ENCODE peak calls at places on chromosomes 5 and 9, in six cellular contexts. Y, Z, A, L, S and K are unnamed samples.

GRCh38 chr9:105503873-105504272 is 54.1 kb upstream of the FKTN start:
- DNase-seq in Z (no peak), S (no peak), A (no peak), Y (no peak), L (no peak), K (no peak)

GRCh38 chr5:96434201-96434645 is 1.2 kb upstream of the PCSK1 start:
- DNase-seq in A (peak), Y (peak), S (no peak), Z (peak), L (peak), K (peak)

GRCh38 chr5:132981288-132981687 is 17.9 kb upstream of the AFF4 start:
- DNase-seq in L (no peak), Y (no peak), S (no peak), Z (no peak), A (no peak), K (no peak)

GRCh38 chr5:14723648-14724231 is 59.2 kb downstream of the OTULIN start:
- DNase-seq in L (no peak), S (no peak), A (no peak), Y (no peak), Z (no peak), K (no peak)

GRCh38 chr5:6510132-6510531 is 61.5 kb downstream of the UBE2QL1 start:
- DNase-seq in S (no peak), L (no peak), Z (no peak), Y (no peak), A (no peak), K (no peak)

GRCh38 chr9:136650648-136651047 is 12.1 kb upstream of the EGFL7 start:
- DNase-seq in L (no peak), S (no peak), A (no peak), Y (no peak), Z (no peak), K (no peak)

GRCh38 chr9:128593039-128593438 is 40.7 kb downstream of the SPTAN1 start:
- DNase-seq in A (no peak), Y (no peak), Z (no peak), S (no peak), L (no peak), K (no peak)

GRCh38 chr9:104025109-104025508 is 69.0 kb upstream of the SMC2 start:
- DNase-seq in A (no peak), Y (no peak), Z (no peak), S (no peak), L (no peak), K (no peak)

GRCh38 chr9:91966503-91966902 is 16.5 kb upstream of the ROR2 start:
- DNase-seq in Z (no peak), A (no peak), L (no peak), Y (peak), S (no peak), K (peak)

GRCh38 chr5:1131191-1131621 is 19.3 kb upstream of the SLC12A7 start:
- DNase-seq in S (no peak), A (no peak), L (no peak), Y (no peak), Z (no peak), K (no peak)

GRCh38 chr9:113210815-113211214 is 10.3 kb downstream of the FKBP15 start:
- DNase-seq in A (no peak), L (no peak), S (no peak), Y (no peak), Z (no peak), K (no peak)

GRCh38 chr5:1726469-1726865 is 73.2 kb downstream of the MRPL36 start:
- DNase-seq in A (no peak), L (no peak), Y (no peak), S (no peak), Z (no peak), K (no peak)

GRCh38 chr5:13359326-13359725 is 585.2 kb downstream of the DNAH5 start:
- DNase-seq in A (no peak), S (no peak), Z (no peak), L (no peak), Y (peak), K (peak)

GRCh38 chr9:122228906-122229837 is at the start of gene LHX6:
- DNase-seq in L (no peak), Z (no peak), Y (peak), S (no peak), A (no peak), K (peak)

GRCh38 chr9:5718296-5719032 is 89.6 kb downstream of the RIC1 start:
- DNase-seq in L (no peak), S (no peak), Z (no peak), A (no peak), Y (peak), K (peak)

GRCh38 chr5:120538149-120538548 is 74.0 kb downstream of the PRR16 start:
- DNase-seq in Z (no peak), A (no peak), S (no peak), L (no peak), Y (peak), K (peak)

GRCh38 chr5:132302413-132302812 is 8.2 kb downstream of the SLC22A4 start:
- DNase-seq in L (no peak), S (no peak), Y (no peak), Z (no peak), A (no peak), K (no peak)

GRCh38 chr5:103139264-103139865 is 19.3 kb downstream of the PPIP5K2 start:
- DNase-seq in Y (peak), S (peak), L (peak), Z (peak), A (peak), K (peak)

GRCh38 chr5:67996596-67996995 is 219.0 kb upstream of the PIK3R1 start:
- DNase-seq in Y (no peak), Z (no peak), S (no peak), A (no peak), L (no peak), K (no peak)

GRCh38 chr9:15401266-15401665 is 21.4 kb upstream of the SNAPC3 start:
- DNase-seq in Y (no peak), S (no peak), A (no peak), L (no peak), Z (no peak), K (no peak)

GRCh38 chr5:74504463-74504862 is 136.1 kb downstream of the ENC1 start:
- DNase-seq in Z (no peak), A (no peak), Y (no peak), L (no peak), S (no peak), K (no peak)

GRCh38 chr9:126420148-126420547 is 93.5 kb downstream of the MVB12B start:
- DNase-seq in Y (no peak), A (no peak), S (no peak), Z (no peak), L (no peak), K (no peak)

GRCh38 chr9:98607787-98608186 is 100.9 kb downstream of the GABBR2 start:
- DNase-seq in L (no peak), Y (peak), Z (no peak), A (no peak), S (no peak), K (peak)

GRCh38 chr5:33894566-33894965 is 2.8 kb upstream of the ADAMTS12 start:
- DNase-seq in A (no peak), Z (no peak), S (no peak), Y (peak), L (no peak), K (no peak)

GRCh38 chr5:151718168-151718567 is 31.5 kb upstream of the SPARC start:
- DNase-seq in L (no peak), A (no peak), S (no peak), Y (peak), Z (no peak), K (peak)

GRCh38 chr5:96781031-96781733 is 26.6 kb downstream of the ERAP1 start:
- DNase-seq in A (no peak), Z (no peak), S (no peak), Y (peak), L (no peak), K (peak)

GRCh38 chr5:140295414-140295813 is 7.5 kb downstream of the PFDN1 start:
- DNase-seq in Z (no peak), L (no peak), A (peak), Y (peak), S (no peak), K (peak)

GRCh38 chr5:140575309-140575708 is 10.7 kb downstream of the SLC35A4 start:
- DNase-seq in Z (peak), Y (peak), L (no peak), S (no peak), A (peak), K (peak)